ENCODE peak calls at places on chromosomes 7 and 10, in six cellular contexts. L, H, F, N, R and E are unnamed samples.

GRCh38 chr7:140643416-140643815 is 2.8 kb upstream of the DENND2A start:
- DNase-seq in H (no peak), N (no peak), F (no peak), L (no peak), R (no peak), E (no peak)

GRCh38 chr10:78260141-78260540 is 226.5 kb downstream of the RPS24 start:
- DNase-seq in L (no peak), N (no peak), R (no peak), H (no peak), F (no peak), E (no peak)

GRCh38 chr10:122504551-122504950 is 43.2 kb downstream of the HTRA1 start:
- DNase-seq in F (peak; percentile 72), R (peak; percentile 63), N (peak; percentile 91), L (no peak), H (no peak), E (peak; percentile 51)

GRCh38 chr7:104926905-104927454 is 87.0 kb upstream of the KMT2E start:
- DNase-seq in N (peak; percentile 74), R (no peak), F (no peak), H (no peak), L (peak; percentile 31), E (no peak)

GRCh38 chr7:106895246-106895864 is 30.3 kb downstream of the PIK3CG start:
- DNase-seq in R (no peak), L (no peak), H (no peak), F (no peak), N (no peak), E (no peak)

GRCh38 chr10:128686638-128687278 is 560.5 kb upstream of the MKI67 start:
- DNase-seq in F (no peak), H (no peak), R (no peak), L (no peak), N (no peak), E (no peak)

GRCh38 chr10:78960316-78960800 is 108.4 kb upstream of the ZMIZ1 start:
- DNase-seq in R (peak; percentile 88), H (no peak), N (peak; percentile 54), L (no peak), F (no peak), E (peak; percentile 43)

GRCh38 chr10:131187886-131188285 is 123.6 kb downstream of the TCERG1L start:
- DNase-seq in L (no peak), H (no peak), F (no peak), N (no peak), R (no peak), E (no peak)

GRCh38 chr7:28830831-28831230 is 127.3 kb downstream of the TRIL start:
- DNase-seq in L (no peak), R (no peak), H (no peak), N (no peak), F (no peak), E (no peak)

GRCh38 chr7:68425377-68425776 is 1172.9 kb upstream of the AUTS2 start:
- DNase-seq in H (no peak), N (no peak), F (no peak), R (no peak), L (no peak), E (no peak)

GRCh38 chr10:60073781-60074656 is 167.7 kb upstream of the CCDC6 start:
- DNase-seq in R (no peak), N (no peak), F (no peak), H (no peak), L (no peak), E (no peak)

GRCh38 chr7:54355842-54356241 is 186.3 kb upstream of the VSTM2A start:
- DNase-seq in F (no peak), H (no peak), R (no peak), L (no peak), N (no peak), E (no peak)

GRCh38 chr10:132690821-132691610 is 94.9 kb downstream of the NKX6-2 start:
- DNase-seq in F (no peak), L (peak; percentile 10), H (no peak), N (no peak), R (no peak), E (no peak)

GRCh38 chr10:63720072-63720537 is 198.9 kb downstream of the REEP3 start:
- DNase-seq in L (peak; percentile 31), F (no peak), H (peak; percentile 41), N (peak; percentile 78), R (peak; percentile 36), E (no peak)

GRCh38 chr10:24981161-24981710 is 28.8 kb upstream of the PRTFDC1 start:
- DNase-seq in F (no peak), H (no peak), L (no peak), N (peak; percentile 16), R (peak; percentile 2), E (no peak)

GRCh38 chr7:47505317-47506007 is 76.4 kb downstream of the TNS3 start:
- DNase-seq in L (no peak), F (no peak), R (no peak), H (no peak), N (no peak), E (no peak)

GRCh38 chr7:47506716-47507354 is 75.1 kb downstream of the TNS3 start:
- DNase-seq in N (peak; percentile 68), H (no peak), L (no peak), R (no peak), F (peak; percentile 68), E (no peak)

GRCh38 chr7:47509571-47509970 is 72.3 kb downstream of the TNS3 start:
- DNase-seq in F (no peak), L (no peak), R (no peak), N (no peak), H (no peak), E (no peak)

GRCh38 chr7:47508389-47509380 is 73.2 kb downstream of the TNS3 start:
- DNase-seq in N (no peak), L (no peak), F (no peak), R (no peak), H (no peak), E (no peak)

GRCh38 chr7:47507514-47507913 is 74.4 kb downstream of the TNS3 start:
- DNase-seq in H (no peak), N (no peak), R (no peak), L (no peak), F (no peak), E (no peak)
- TF ChIP-seq CTCF in H (no peak), N (no peak), R (no peak), L (no peak), F (no peak), E (no peak)

GRCh38 chr7:2651336-2651735 is 19.6 kb downstream of the TTYH3 start:
- DNase-seq in N (no peak), L (no peak), H (no peak), R (no peak), F (no peak), E (no peak)
- TF ChIP-seq CTCF in N (no peak), L (peak; percentile 22), H (peak; percentile 22), R (peak; percentile 59), F (no peak), E (no peak)

GRCh38 chr10:98013122-98013521 is 17.3 kb downstream of the CRTAC1 start:
- DNase-seq in R (no peak), N (no peak), F (no peak), H (no peak), L (no peak), E (no peak)
- TF ChIP-seq CTCF in R (no peak), N (no peak), F (no peak), H (peak; percentile 42), L (peak; percentile 30), E (no peak)

DNA sequence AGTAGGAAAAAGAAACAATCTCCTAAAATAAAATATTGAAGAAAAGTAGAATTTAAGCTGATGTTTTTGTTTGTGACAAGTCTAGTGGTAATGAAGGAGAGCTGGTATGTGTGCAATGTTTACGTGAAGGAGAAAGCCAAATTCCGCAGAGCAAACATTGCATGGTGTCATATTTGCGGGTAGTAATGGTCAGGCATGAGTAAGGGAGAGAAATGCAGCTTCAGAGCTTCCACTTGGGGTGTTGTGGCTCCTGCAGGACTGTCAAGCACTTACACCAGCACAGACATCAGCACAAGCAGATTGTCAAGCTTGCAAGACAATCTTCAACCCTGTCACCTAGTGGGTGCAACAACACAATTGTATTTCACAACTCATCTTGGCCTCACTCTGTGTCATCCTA is 136.5 kb upstream of the ETV1 start:
- DNase-seq in L (no peak), N (no peak), F (no peak), H (no peak), R (no peak), E (no peak)
- TF ChIP-seq CTCF in L (no peak), N (no peak), F (no peak), H (no peak), R (no peak), E (no peak)

GRCh38 chr7:33744293-33744692 is 161.0 kb upstream of the BMPER start:
- DNase-seq in N (no peak), R (no peak), H (peak; percentile 28), F (no peak), L (no peak), E (no peak)
- TF ChIP-seq CTCF in N (no peak), R (peak; percentile 55), H (peak; percentile 43), F (no peak), L (peak; percentile 50), E (peak; percentile 13)

GRCh38 chr10:87816163-87816841 is 1.7 kb downstream of the ATAD1 start:
- DNase-seq in R (no peak), H (no peak), L (no peak), F (no peak), N (no peak), E (no peak)
- TF ChIP-seq CTCF in R (peak; percentile 50), H (peak; percentile 52), L (peak; percentile 46), F (no peak), N (no peak), E (peak; percentile 15)

GRCh38 chr7:155265144-155265543 is 32.5 kb upstream of the INSIG1 start:
- DNase-seq in H (no peak), N (no peak), L (no peak), F (no peak), R (no peak), E (no peak)

GRCh38 chr7:155265960-155266359 is 31.7 kb upstream of the INSIG1 start:
- DNase-seq in N (no peak), R (no peak), H (no peak), L (no peak), F (no peak), E (no peak)

GRCh38 chr7:155262010-155262409 is 35.7 kb upstream of the INSIG1 start:
- DNase-seq in L (no peak), H (no peak), N (no peak), F (no peak), R (no peak), E (no peak)

GRCh38 chr7:155263051-155263450 is 34.6 kb upstream of the INSIG1 start:
- DNase-seq in R (no peak), F (no peak), L (no peak), H (no peak), N (no peak), E (no peak)

GRCh38 chr7:155263522-155264197 is 34.0 kb upstream of the INSIG1 start:
- DNase-seq in H (no peak), F (no peak), R (no peak), L (no peak), N (no peak), E (no peak)
- TF ChIP-seq CTCF in H (no peak), F (no peak), R (no peak), L (no peak), N (no peak), E (no peak)

GRCh38 chr10:48535416-48536225 is 69.3 kb downstream of the ARHGAP22 start:
- DNase-seq in R (no peak), N (no peak), L (no peak), F (no peak), H (no peak), E (no peak)
- TF ChIP-seq CTCF in R (peak; percentile 33), N (no peak), L (no peak), F (no peak), H (peak; percentile 19), E (no peak)